ENCODE peak calls at places on chromosome 9, in seven cellular contexts. One of them, this sample, is unnamed.

GRCh38 chr9:134533850-134534585 is 107.6 kb upstream of the COL5A1 start:
- DNase-seq in CD8-positive, alpha-beta T cell: no peak
- DNase-seq in breast epithelium: no peak
- DNase-seq in dorsolateral prefrontal cortex: peak; percentile 55
- DNase-seq in fibroblast of mammary gland: peak; percentile 42
- DNase-seq in bronchial epithelial cell: no peak
- DNase-seq in ascending aorta: no peak
- DNase-seq in this sample: no peak

GRCh38 chr9:84331119-84331791 is 9.3 kb downstream of the SLC28A3 start:
- DNase-seq in ascending aorta: no peak
- DNase-seq in breast epithelium: no peak
- DNase-seq in fibroblast of mammary gland: peak; percentile 56
- DNase-seq in CD8-positive, alpha-beta T cell: no peak
- DNase-seq in bronchial epithelial cell: peak; percentile 90
- DNase-seq in dorsolateral prefrontal cortex: no peak
- DNase-seq in this sample: no peak

GRCh38 chr9:96022445-96023031 is 147.0 kb downstream of the ERCC6L2 start:
- DNase-seq in fibroblast of mammary gland: no peak
- DNase-seq in breast epithelium: no peak
- DNase-seq in dorsolateral prefrontal cortex: peak; percentile 30
- DNase-seq in ascending aorta: no peak
- DNase-seq in CD8-positive, alpha-beta T cell: no peak
- DNase-seq in bronchial epithelial cell: no peak
- DNase-seq in this sample: no peak

GRCh38 chr9:129524848-129525345 is 96.0 kb downstream of the C9orf50 start:
- DNase-seq in CD8-positive, alpha-beta T cell: no peak
- DNase-seq in breast epithelium: peak; percentile 57
- DNase-seq in fibroblast of mammary gland: no peak
- DNase-seq in dorsolateral prefrontal cortex: no peak
- DNase-seq in bronchial epithelial cell: no peak
- DNase-seq in ascending aorta: no peak
- DNase-seq in this sample: no peak

GRCh38 chr9:134356496-134357470 is 30.5 kb downstream of the RXRA start:
- DNase-seq in ascending aorta: no peak
- DNase-seq in CD8-positive, alpha-beta T cell: no peak
- DNase-seq in breast epithelium: peak; percentile 76
- DNase-seq in dorsolateral prefrontal cortex: no peak
- DNase-seq in bronchial epithelial cell: peak; percentile 52
- DNase-seq in fibroblast of mammary gland: no peak
- DNase-seq in this sample: no peak

GRCh38 chr9:136847065-136847826 is 2.0 kb upstream of the PHPT1 start:
- DNase-seq in bronchial epithelial cell: peak; percentile 44
- DNase-seq in ascending aorta: no peak
- DNase-seq in breast epithelium: no peak
- DNase-seq in CD8-positive, alpha-beta T cell: no peak
- DNase-seq in fibroblast of mammary gland: peak; percentile 61
- DNase-seq in dorsolateral prefrontal cortex: no peak
- DNase-seq in this sample: peak; percentile 30

GRCh38 chr9:108056083-108056804 is 566.7 kb upstream of the KLF4 start:
- DNase-seq in ascending aorta: no peak
- DNase-seq in fibroblast of mammary gland: peak; percentile 89
- DNase-seq in bronchial epithelial cell: peak; percentile 89
- DNase-seq in CD8-positive, alpha-beta T cell: no peak
- DNase-seq in breast epithelium: no peak
- DNase-seq in dorsolateral prefrontal cortex: no peak
- DNase-seq in this sample: no peak

GRCh38 chr9:80157128-80157527 is 585.4 kb downstream of the TLE4 start:
- DNase-seq in fibroblast of mammary gland: no peak
- DNase-seq in bronchial epithelial cell: no peak
- DNase-seq in breast epithelium: no peak
- DNase-seq in CD8-positive, alpha-beta T cell: no peak
- DNase-seq in dorsolateral prefrontal cortex: no peak
- DNase-seq in ascending aorta: no peak
- DNase-seq in this sample: peak; percentile 60

GRCh38 chr9:121776739-121777637 is 125.6 kb downstream of the DAB2IP start:
- DNase-seq in bronchial epithelial cell: no peak
- DNase-seq in CD8-positive, alpha-beta T cell: no peak
- DNase-seq in ascending aorta: no peak
- DNase-seq in fibroblast of mammary gland: no peak
- DNase-seq in breast epithelium: no peak
- DNase-seq in dorsolateral prefrontal cortex: no peak
- DNase-seq in this sample: no peak

GRCh38 chr9:86867658-86868313 is 79.5 kb downstream of the GAS1 start:
- DNase-seq in bronchial epithelial cell: no peak
- DNase-seq in fibroblast of mammary gland: no peak
- DNase-seq in breast epithelium: no peak
- DNase-seq in CD8-positive, alpha-beta T cell: no peak
- DNase-seq in ascending aorta: no peak
- DNase-seq in dorsolateral prefrontal cortex: no peak
- DNase-seq in this sample: no peak

GRCh38 chr9:36165766-36166149 is 3.4 kb upstream of the CCIN start:
- DNase-seq in CD8-positive, alpha-beta T cell: no peak
- DNase-seq in dorsolateral prefrontal cortex: no peak
- DNase-seq in fibroblast of mammary gland: peak; percentile 61
- DNase-seq in ascending aorta: no peak
- DNase-seq in bronchial epithelial cell: no peak
- DNase-seq in breast epithelium: no peak
- DNase-seq in this sample: no peak

GRCh38 chr9:30504502-30504905 is 1879.9 kb upstream of the ACO1 start:
- DNase-seq in bronchial epithelial cell: peak; percentile 16
- DNase-seq in dorsolateral prefrontal cortex: no peak
- DNase-seq in ascending aorta: no peak
- DNase-seq in breast epithelium: no peak
- DNase-seq in fibroblast of mammary gland: no peak
- DNase-seq in CD8-positive, alpha-beta T cell: no peak
- DNase-seq in this sample: no peak

GRCh38 chr9:114051706-114052105 is 26.4 kb downstream of the AMBP start:
- DNase-seq in CD8-positive, alpha-beta T cell: no peak
- DNase-seq in dorsolateral prefrontal cortex: no peak
- DNase-seq in bronchial epithelial cell: no peak
- DNase-seq in breast epithelium: no peak
- DNase-seq in ascending aorta: peak; percentile 52
- DNase-seq in fibroblast of mammary gland: no peak
- DNase-seq in this sample: no peak

GRCh38 chr9:114488398-114489129 is 16.7 kb downstream of the WHRN start:
- DNase-seq in bronchial epithelial cell: no peak
- DNase-seq in CD8-positive, alpha-beta T cell: no peak
- DNase-seq in ascending aorta: no peak
- DNase-seq in dorsolateral prefrontal cortex: no peak
- DNase-seq in breast epithelium: no peak
- DNase-seq in fibroblast of mammary gland: no peak
- DNase-seq in this sample: peak; percentile 41

GRCh38 chr9:20684865-20685696 is 1.0 kb downstream of the FOCAD start:
- DNase-seq in bronchial epithelial cell: peak; percentile 92
- DNase-seq in dorsolateral prefrontal cortex: no peak
- DNase-seq in CD8-positive, alpha-beta T cell: no peak
- DNase-seq in breast epithelium: no peak
- DNase-seq in fibroblast of mammary gland: peak; percentile 87
- DNase-seq in ascending aorta: no peak
- DNase-seq in this sample: peak; percentile 13

GRCh38 chr9:84996049-84996448 is 326.5 kb downstream of the NTRK2 start:
- DNase-seq in ascending aorta: no peak
- DNase-seq in breast epithelium: no peak
- DNase-seq in dorsolateral prefrontal cortex: no peak
- DNase-seq in fibroblast of mammary gland: no peak
- DNase-seq in bronchial epithelial cell: peak; percentile 84
- DNase-seq in CD8-positive, alpha-beta T cell: no peak
- DNase-seq in this sample: no peak

GRCh38 chr9:22337261-22337660 is 109.4 kb upstream of the DMRTA1 start:
- DNase-seq in dorsolateral prefrontal cortex: no peak
- DNase-seq in fibroblast of mammary gland: no peak
- DNase-seq in breast epithelium: no peak
- DNase-seq in ascending aorta: no peak
- DNase-seq in CD8-positive, alpha-beta T cell: no peak
- DNase-seq in bronchial epithelial cell: no peak
- DNase-seq in this sample: no peak

GRCh38 chr9:131397100-131397790 is 3.4 kb downstream of the PRRC2B start:
- DNase-seq in dorsolateral prefrontal cortex: no peak
- DNase-seq in ascending aorta: no peak
- DNase-seq in CD8-positive, alpha-beta T cell: no peak
- DNase-seq in bronchial epithelial cell: peak; percentile 54
- DNase-seq in breast epithelium: peak; percentile 66
- DNase-seq in fibroblast of mammary gland: peak; percentile 53
- DNase-seq in this sample: peak; percentile 35
- H3K4me3 ChIP-seq in dorsolateral prefrontal cortex: no peak overlapping the region
- H3K4me3 ChIP-seq in ascending aorta: peak overlapping the region; percentile 5
- H3K4me3 ChIP-seq in CD8-positive, alpha-beta T cell: peak overlapping the region; percentile 2
- H3K4me3 ChIP-seq in bronchial epithelial cell: no peak overlapping the region
- H3K4me3 ChIP-seq in breast epithelium: peak overlapping the region; percentile 89
- H3K4me3 ChIP-seq in fibroblast of mammary gland: peak overlapping the region; percentile 19
- H3K4me3 ChIP-seq in this sample: peak overlapping the region; percentile 41

DNA sequence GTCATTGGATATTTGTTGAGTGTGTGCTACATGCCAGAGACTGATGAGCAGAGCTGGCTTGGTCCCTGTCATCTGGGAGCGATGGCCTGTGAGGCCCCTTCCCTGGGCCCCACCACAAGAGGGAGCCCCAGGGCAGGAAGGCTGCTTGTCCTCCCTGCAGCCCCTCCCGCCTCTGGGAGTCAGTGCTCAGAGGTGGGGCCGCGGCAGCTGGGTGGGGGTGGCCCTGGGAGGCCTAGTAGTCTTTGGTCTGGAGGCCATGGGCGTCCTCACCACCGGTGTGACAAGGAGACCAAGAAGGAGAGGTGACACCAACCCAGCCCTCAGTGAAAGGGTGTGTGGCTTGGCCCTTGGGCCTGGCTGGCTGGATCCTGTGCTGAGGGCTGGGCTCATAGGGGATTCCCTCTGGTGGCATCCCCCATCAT is 166.4 kb downstream of the GAPVD1 start:
- DNase-seq in ascending aorta: no peak
- DNase-seq in breast epithelium: no peak
- DNase-seq in fibroblast of mammary gland: no peak
- DNase-seq in bronchial epithelial cell: no peak
- DNase-seq in CD8-positive, alpha-beta T cell: no peak
- DNase-seq in dorsolateral prefrontal cortex: no peak
- DNase-seq in this sample: peak; percentile 46
- TF ChIP-seq CTCF in ascending aorta: no peak
- TF ChIP-seq CTCF in breast epithelium: no peak
- TF ChIP-seq CTCF in fibroblast of mammary gland: peak; percentile 42
- TF ChIP-seq CTCF in bronchial epithelial cell: peak; percentile 58
- TF ChIP-seq CTCF in CD8-positive, alpha-beta T cell: no peak
- TF ChIP-seq CTCF in dorsolateral prefrontal cortex: peak; percentile 7
- TF ChIP-seq CTCF in this sample: peak; percentile 62

DNA sequence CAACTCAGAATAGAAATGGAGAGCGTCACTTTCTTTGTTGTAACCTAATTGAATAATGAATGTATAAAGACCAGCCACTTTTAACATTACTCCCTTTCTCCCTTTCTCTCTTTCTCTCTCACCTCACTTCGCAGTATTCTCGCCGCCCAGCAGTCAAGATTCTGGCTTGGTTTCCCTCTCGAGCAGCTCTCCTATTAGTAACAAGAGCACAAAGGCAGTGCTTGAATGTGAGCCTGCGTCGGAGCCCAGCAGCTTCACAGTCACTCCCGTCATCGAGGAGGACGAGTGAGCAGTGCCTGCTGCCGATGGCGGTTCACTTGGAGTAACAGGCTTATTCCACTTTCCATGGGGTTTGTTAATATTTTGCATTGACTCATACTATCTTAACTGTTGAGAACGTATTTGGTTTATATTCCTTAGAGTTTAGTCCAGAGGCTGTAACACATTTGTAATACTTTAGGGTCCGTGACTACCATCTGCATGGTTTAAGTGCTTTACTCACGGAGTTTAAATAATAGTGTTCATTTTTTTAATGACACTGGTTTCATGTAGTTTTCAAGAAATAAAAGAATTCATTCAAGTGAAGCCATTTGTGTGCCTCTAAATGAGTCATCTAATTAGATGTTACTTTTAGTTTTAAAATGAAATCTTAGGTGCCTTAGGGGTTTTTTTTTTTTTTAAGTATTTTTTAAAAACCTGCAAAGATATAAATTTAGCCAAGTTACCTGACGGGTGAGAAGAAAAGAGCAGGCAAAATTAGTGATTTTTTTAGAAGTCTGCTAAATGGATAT is 8.4 kb upstream of the DMRT3 start:
- DNase-seq in dorsolateral prefrontal cortex: no peak
- DNase-seq in bronchial epithelial cell: no peak
- DNase-seq in CD8-positive, alpha-beta T cell: no peak
- DNase-seq in breast epithelium: no peak
- DNase-seq in ascending aorta: no peak
- DNase-seq in fibroblast of mammary gland: peak; percentile 22
- DNase-seq in this sample: no peak
- H3K4me3 ChIP-seq in dorsolateral prefrontal cortex: no peak overlapping the region
- H3K4me3 ChIP-seq in bronchial epithelial cell: no peak overlapping the region
- H3K4me3 ChIP-seq in CD8-positive, alpha-beta T cell: no peak overlapping the region
- H3K4me3 ChIP-seq in breast epithelium: no peak overlapping the region
- H3K4me3 ChIP-seq in ascending aorta: no peak overlapping the region
- H3K4me3 ChIP-seq in fibroblast of mammary gland: no peak overlapping the region
- H3K4me3 ChIP-seq in this sample: no peak overlapping the region

GRCh38 chr9:3903273-3903672 is 377.5 kb upstream of the RFX3 start:
- DNase-seq in CD8-positive, alpha-beta T cell: no peak
- DNase-seq in bronchial epithelial cell: no peak
- DNase-seq in breast epithelium: no peak
- DNase-seq in ascending aorta: no peak
- DNase-seq in dorsolateral prefrontal cortex: no peak
- DNase-seq in fibroblast of mammary gland: no peak
- DNase-seq in this sample: no peak

GRCh38 chr9:3908731-3909130 is 382.9 kb upstream of the RFX3 start:
- DNase-seq in CD8-positive, alpha-beta T cell: no peak
- DNase-seq in breast epithelium: peak; percentile 20
- DNase-seq in ascending aorta: no peak
- DNase-seq in bronchial epithelial cell: no peak
- DNase-seq in dorsolateral prefrontal cortex: no peak
- DNase-seq in fibroblast of mammary gland: no peak
- DNase-seq in this sample: no peak

GRCh38 chr9:3903906-3904305 is 378.1 kb upstream of the RFX3 start:
- DNase-seq in ascending aorta: no peak
- DNase-seq in bronchial epithelial cell: no peak
- DNase-seq in breast epithelium: no peak
- DNase-seq in dorsolateral prefrontal cortex: no peak
- DNase-seq in fibroblast of mammary gland: no peak
- DNase-seq in CD8-positive, alpha-beta T cell: no peak
- DNase-seq in this sample: no peak

GRCh38 chr9:3909966-3910650 is 384.3 kb upstream of the RFX3 start:
- DNase-seq in bronchial epithelial cell: no peak
- DNase-seq in dorsolateral prefrontal cortex: no peak
- DNase-seq in breast epithelium: no peak
- DNase-seq in CD8-positive, alpha-beta T cell: no peak
- DNase-seq in fibroblast of mammary gland: peak; percentile 35
- DNase-seq in ascending aorta: no peak
- DNase-seq in this sample: no peak

DNA sequence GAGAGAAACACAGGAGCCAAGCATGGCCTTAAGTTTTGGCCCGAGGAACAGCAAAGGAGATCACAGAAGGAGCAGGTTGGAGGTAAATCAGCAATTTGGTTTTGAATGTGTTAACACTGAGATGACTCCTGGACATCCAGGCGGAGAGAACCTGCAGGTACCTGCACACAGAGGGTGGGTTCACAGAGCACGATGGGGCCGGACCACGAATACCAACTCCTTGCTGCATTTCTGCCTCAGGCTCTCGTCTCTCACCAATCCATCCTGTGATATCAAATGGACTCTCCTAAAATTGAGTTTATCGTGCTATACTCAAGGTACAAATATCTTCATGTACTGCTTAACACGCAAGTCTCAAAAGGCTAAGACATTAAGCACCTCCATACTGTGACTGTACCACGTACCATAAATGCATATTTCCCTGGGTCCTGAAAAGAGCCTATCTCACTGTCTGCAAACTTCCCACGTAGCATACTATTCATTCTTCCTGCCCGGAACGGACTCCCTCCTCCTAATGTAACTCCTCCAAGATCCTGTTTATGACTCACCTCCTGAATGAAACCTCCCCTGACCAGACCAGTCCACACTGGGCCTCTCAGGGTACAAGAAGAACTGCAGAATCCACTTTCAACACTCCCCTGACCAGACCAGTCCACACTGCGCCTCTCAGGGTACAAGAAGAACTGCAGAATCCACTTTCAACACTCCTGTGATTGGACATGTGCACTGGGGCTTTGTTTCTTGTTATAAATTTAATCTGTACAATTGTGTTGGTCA is 380.8 kb upstream of the RFX3 start:
- DNase-seq in fibroblast of mammary gland: peak; percentile 94
- DNase-seq in breast epithelium: peak; percentile 22
- DNase-seq in bronchial epithelial cell: peak; percentile 92
- DNase-seq in CD8-positive, alpha-beta T cell: no peak
- DNase-seq in dorsolateral prefrontal cortex: no peak
- DNase-seq in ascending aorta: peak; percentile 64
- DNase-seq in this sample: no peak
- TF ChIP-seq CTCF in fibroblast of mammary gland: no peak
- TF ChIP-seq CTCF in breast epithelium: no peak
- TF ChIP-seq CTCF in bronchial epithelial cell: peak; percentile 9
- TF ChIP-seq CTCF in CD8-positive, alpha-beta T cell: no peak
- TF ChIP-seq CTCF in dorsolateral prefrontal cortex: no peak
- TF ChIP-seq CTCF in ascending aorta: no peak
- TF ChIP-seq CTCF in this sample: no peak